ENCODE peak calls at places on chromosome 14, in nine cellular contexts. T, Y, D, E, O, F, G, J and N are unnamed samples.

GRCh38 chr14:67420102-67420739 is 8.3 kb upstream of the PLEK2 start:
- DNase-seq in J (no peak), E (no peak), D (peak; percentile 70), F (peak; percentile 25), O (no peak), Y (no peak), G (no peak), T (no peak), N (no peak)

GRCh38 chr14:95006479-95006878 is 150.8 kb downstream of the DICER1 start:
- DNase-seq in G (no peak), D (no peak), Y (no peak), T (no peak), F (no peak), J (no peak), E (no peak), O (no peak), N (no peak)

GRCh38 chr14:94392510-94392935 is 4.1 kb upstream of the SERPINA1 start:
- DNase-seq in O (peak; percentile 78), J (no peak), F (no peak), G (no peak), T (peak; percentile 28), E (no peak), D (peak; percentile 48), Y (no peak), N (no peak)

GRCh38 chr14:98227000-98227726 is 1044.8 kb downstream of the BCL11B start:
- DNase-seq in Y (no peak), J (no peak), O (no peak), T (peak; percentile 24), D (peak; percentile 79), F (peak; percentile 11), G (no peak), E (no peak), N (no peak)

GRCh38 chr14:32258574-32258973 is 55.5 kb upstream of the RNU6-8 start:
- DNase-seq in E (no peak), O (no peak), D (no peak), G (no peak), J (no peak), F (no peak), T (no peak), Y (no peak), N (no peak)

GRCh38 chr14:22220427-22220826 is 368.6 kb downstream of the DAD1 start:
- DNase-seq in J (no peak), Y (no peak), O (peak; percentile 52), T (no peak), E (no peak), F (no peak), D (no peak), G (peak; percentile 8), N (no peak)

GRCh38 chr14:55514819-55515470 is 65.1 kb upstream of the KTN1 start:
- DNase-seq in J (no peak), E (no peak), Y (no peak), D (no peak), G (no peak), T (no peak), O (peak; percentile 58), F (no peak), N (no peak)

GRCh38 chr14:98580131-98580678 is 691.8 kb downstream of the BCL11B start:
- DNase-seq in E (no peak), T (no peak), D (no peak), Y (peak; percentile 10), O (peak; percentile 66), J (no peak), G (no peak), F (no peak), N (no peak)

GRCh38 chr14:55126932-55127490 is 2.0 kb upstream of the LGALS3 start:
- DNase-seq in F (no peak), Y (no peak), E (no peak), T (no peak), G (no peak), O (no peak), J (no peak), D (no peak), N (no peak)

GRCh38 chr14:93959239-93960107 is 16.9 kb downstream of the ASB2 start:
- DNase-seq in D (peak; percentile 95), J (peak; percentile 93), E (peak; percentile 63), T (peak; percentile 85), Y (no peak), F (peak; percentile 82), G (peak; percentile 97), O (peak; percentile 97), N (peak; percentile 70)

GRCh38 chr14:104598461-104599273 is 5.9 kb downstream of the TMEM179 start:
- DNase-seq in F (peak; percentile 18), Y (no peak), G (no peak), J (no peak), O (no peak), E (no peak), D (no peak), T (no peak), N (no peak)

GRCh38 chr14:89331398-89331797 is 85.6 kb downstream of the FOXN3 start:
- DNase-seq in D (no peak), G (no peak), J (no peak), E (no peak), Y (no peak), T (peak; percentile 60), F (no peak), O (no peak), N (peak; percentile 21)

GRCh38 chr14:77660754-77661153 is 44.3 kb upstream of the SPTLC2 start:
- DNase-seq in O (no peak), G (no peak), D (no peak), T (no peak), Y (no peak), J (no peak), E (no peak), F (no peak), N (no peak)

GRCh38 chr14:41374092-41374491 is 232.6 kb upstream of the LRFN5 start:
- DNase-seq in Y (no peak), E (no peak), O (no peak), F (no peak), J (no peak), D (no peak), G (no peak), T (no peak), N (no peak)

GRCh38 chr14:45249847-45250575 is 3.0 kb downstream of the MIS18BP1 start:
- DNase-seq in F (no peak), J (no peak), D (no peak), O (peak; percentile 21), E (no peak), T (peak; percentile 8), Y (no peak), G (peak; percentile 9), N (no peak)

GRCh38 chr14:59067135-59067894 is 121.2 kb upstream of the DAAM1 start:
- DNase-seq in D (no peak), T (no peak), J (no peak), F (no peak), G (no peak), E (no peak), Y (no peak), O (peak; percentile 76), N (no peak)

GRCh38 chr14:102424923-102425322 is 62.2 kb downstream of the TECPR2 start:
- DNase-seq in D (no peak), J (no peak), E (no peak), Y (no peak), G (no peak), O (no peak), T (no peak), F (no peak), N (no peak)

GRCh38 chr14:87628129-87628528 is 364.9 kb downstream of the GALC start:
- DNase-seq in T (no peak), J (no peak), F (no peak), G (no peak), O (no peak), E (no peak), D (no peak), Y (no peak), N (no peak)

GRCh38 chr14:91693342-91693741 is 38.5 kb downstream of the CATSPERB start:
- DNase-seq in G (no peak), T (no peak), F (no peak), E (no peak), Y (no peak), J (no peak), D (no peak), O (peak; percentile 92), N (no peak)

GRCh38 chr14:53954551-53955233 is 1.9 kb downstream of the BMP4 start:
- DNase-seq in T (peak; percentile 50), F (no peak), G (no peak), D (peak; percentile 40), Y (no peak), J (no peak), E (peak; percentile 58), O (peak; percentile 36), N (no peak)

GRCh38 chr14:106879241-106879640 is 1352.9 kb downstream of the TMEM121 start:
- DNase-seq in G (peak; percentile 52), O (no peak), Y (no peak), E (no peak), J (peak; percentile 24), T (peak; percentile 77), F (no peak), D (peak; percentile 87), N (no peak)

GRCh38 chr14:101705733-101706508 is 55.6 kb upstream of the PPP2R5C start:
- DNase-seq in O (peak; percentile 22), D (peak; percentile 64), Y (no peak), T (peak; percentile 61), J (peak; percentile 34), F (no peak), G (no peak), E (no peak), N (no peak)

GRCh38 chr14:80427101-80427500 is 215.8 kb upstream of the DIO2 start:
- DNase-seq in J (no peak), E (no peak), F (no peak), T (no peak), O (peak; percentile 10), G (no peak), D (no peak), Y (no peak), N (no peak)

GRCh38 chr14:72443991-72444431 is 449.9 kb downstream of the DPF3 start:
- DNase-seq in D (peak; percentile 59), E (no peak), T (peak; percentile 44), G (no peak), F (no peak), Y (no peak), J (no peak), O (no peak), N (no peak)

GRCh38 chr14:34930591-34931069 is 52.2 kb upstream of the SRP54 start:
- DNase-seq in G (no peak), O (no peak), D (no peak), Y (no peak), F (no peak), T (peak; percentile 44), E (no peak), J (no peak), N (peak; percentile 24)

GRCh38 chr14:50741571-50741970 is 73.5 kb upstream of the SAV1 start:
- DNase-seq in G (peak; percentile 9), E (no peak), F (no peak), Y (no peak), J (no peak), O (peak; percentile 67), T (peak; percentile 17), D (no peak), N (no peak)

GRCh38 chr14:89041245-89041585 is 216.8 kb downstream of the TTC8 start:
- DNase-seq in Y (no peak), D (no peak), T (no peak), F (no peak), O (peak; percentile 24), G (no peak), E (no peak), J (no peak), N (no peak)

GRCh38 chr14:103160321-103161053 is 37.2 kb downstream of the TNFAIP2 start:
- DNase-seq in T (no peak), F (no peak), Y (no peak), D (no peak), O (no peak), J (no peak), G (no peak), E (no peak), N (no peak)

GRCh38 chr14:36834293-36834692 is 172.6 kb downstream of the PAX9 start:
- DNase-seq in E (no peak), Y (no peak), G (no peak), T (no peak), J (no peak), O (no peak), F (no peak), D (no peak), N (no peak)

GRCh38 chr14:22915886-22916521 is 2.9 kb downstream of the RBM23 start:
- DNase-seq in G (no peak), Y (no peak), F (no peak), E (no peak), T (no peak), O (peak; percentile 29), J (no peak), D (no peak), N (no peak)

GRCh38 chr14:72124171-72124570 is 191.9 kb downstream of the RGS6 start:
- DNase-seq in D (no peak), O (no peak), G (no peak), J (no peak), T (no peak), Y (no peak), E (no peak), F (no peak), N (no peak)